ENCODE peak calls at places on chromosomes 6 and 20, in eight cellular contexts. One of them, this sample, is unnamed.

GRCh38 chr6:44202332-44202971 is 14.3 kb upstream of the MYMX start:
- DNase-seq in Kasumi-1: no peak
- DNase-seq in stimulated activated CD4-positive, alpha-beta T cell treated with anti-CD3 and anti-CD28 coated beads, Interleukin-2, amount 100 ng/mL, for 4 hours: no peak
- DNase-seq in HEK293T: no peak
- DNase-seq in NCI-H1092: no peak
- DNase-seq in left cardiac atrium: no peak
- DNase-seq in activated CD4-positive, alpha-beta memory T cell treated with anti-CD3 and anti-CD28 coated beads, Interleukin-2, amount 10 ng/mL, durations not matched to agents 7 days and 5 days: no peak
- DNase-seq in NCI-H774: no peak
- DNase-seq in this sample: no peak

GRCh38 chr6:44630125-44631028 is 242.9 kb downstream of the CDC5L start:
- DNase-seq in activated CD4-positive, alpha-beta memory T cell treated with anti-CD3 and anti-CD28 coated beads, Interleukin-2, amount 10 ng/mL, durations not matched to agents 7 days and 5 days: peak
- DNase-seq in Kasumi-1: peak
- DNase-seq in stimulated activated CD4-positive, alpha-beta T cell treated with anti-CD3 and anti-CD28 coated beads, Interleukin-2, amount 100 ng/mL, for 4 hours: no peak
- DNase-seq in HEK293T: peak
- DNase-seq in left cardiac atrium: peak
- DNase-seq in NCI-H1092: no peak
- DNase-seq in NCI-H774: peak
- DNase-seq in this sample: peak

GRCh38 chr6:125869427-125869826 is 78.7 kb downstream of the NCOA7 start:
- DNase-seq in NCI-H1092: no peak
- DNase-seq in HEK293T: no peak
- DNase-seq in activated CD4-positive, alpha-beta memory T cell treated with anti-CD3 and anti-CD28 coated beads, Interleukin-2, amount 10 ng/mL, durations not matched to agents 7 days and 5 days: no peak
- DNase-seq in left cardiac atrium: peak
- DNase-seq in stimulated activated CD4-positive, alpha-beta T cell treated with anti-CD3 and anti-CD28 coated beads, Interleukin-2, amount 100 ng/mL, for 4 hours: no peak
- DNase-seq in NCI-H774: no peak
- DNase-seq in Kasumi-1: no peak
- DNase-seq in this sample: peak

GRCh38 chr6:1538348-1538747 is 71.4 kb upstream of the FOXC1 start:
- DNase-seq in left cardiac atrium: no peak
- DNase-seq in stimulated activated CD4-positive, alpha-beta T cell treated with anti-CD3 and anti-CD28 coated beads, Interleukin-2, amount 100 ng/mL, for 4 hours: no peak
- DNase-seq in Kasumi-1: no peak
- DNase-seq in NCI-H1092: no peak
- DNase-seq in activated CD4-positive, alpha-beta memory T cell treated with anti-CD3 and anti-CD28 coated beads, Interleukin-2, amount 10 ng/mL, durations not matched to agents 7 days and 5 days: no peak
- DNase-seq in NCI-H774: no peak
- DNase-seq in HEK293T: no peak
- DNase-seq in this sample: no peak

GRCh38 chr6:167866642-167867041 is 39.9 kb downstream of the AFDN start:
- DNase-seq in NCI-H774: no peak
- DNase-seq in Kasumi-1: no peak
- DNase-seq in NCI-H1092: no peak
- DNase-seq in left cardiac atrium: no peak
- DNase-seq in stimulated activated CD4-positive, alpha-beta T cell treated with anti-CD3 and anti-CD28 coated beads, Interleukin-2, amount 100 ng/mL, for 4 hours: no peak
- DNase-seq in HEK293T: no peak
- DNase-seq in activated CD4-positive, alpha-beta memory T cell treated with anti-CD3 and anti-CD28 coated beads, Interleukin-2, amount 10 ng/mL, durations not matched to agents 7 days and 5 days: no peak
- DNase-seq in this sample: no peak

GRCh38 chr6:34436803-34437643 is 11.2 kb upstream of the RPS10 start:
- DNase-seq in NCI-H1092: no peak
- DNase-seq in stimulated activated CD4-positive, alpha-beta T cell treated with anti-CD3 and anti-CD28 coated beads, Interleukin-2, amount 100 ng/mL, for 4 hours: no peak
- DNase-seq in activated CD4-positive, alpha-beta memory T cell treated with anti-CD3 and anti-CD28 coated beads, Interleukin-2, amount 10 ng/mL, durations not matched to agents 7 days and 5 days: no peak
- DNase-seq in HEK293T: no peak
- DNase-seq in NCI-H774: no peak
- DNase-seq in Kasumi-1: no peak
- DNase-seq in left cardiac atrium: no peak
- DNase-seq in this sample: no peak

GRCh38 chr6:111846511-111847409 is 26.5 kb downstream of the FYN start:
- DNase-seq in stimulated activated CD4-positive, alpha-beta T cell treated with anti-CD3 and anti-CD28 coated beads, Interleukin-2, amount 100 ng/mL, for 4 hours: peak
- DNase-seq in NCI-H774: no peak
- DNase-seq in HEK293T: no peak
- DNase-seq in left cardiac atrium: peak
- DNase-seq in Kasumi-1: no peak
- DNase-seq in activated CD4-positive, alpha-beta memory T cell treated with anti-CD3 and anti-CD28 coated beads, Interleukin-2, amount 10 ng/mL, durations not matched to agents 7 days and 5 days: no peak
- DNase-seq in NCI-H1092: no peak
- DNase-seq in this sample: peak

GRCh38 chr6:2209226-2209809 is 36.1 kb downstream of the GMDS start:
- DNase-seq in stimulated activated CD4-positive, alpha-beta T cell treated with anti-CD3 and anti-CD28 coated beads, Interleukin-2, amount 100 ng/mL, for 4 hours: no peak
- DNase-seq in NCI-H774: peak
- DNase-seq in left cardiac atrium: no peak
- DNase-seq in NCI-H1092: no peak
- DNase-seq in Kasumi-1: no peak
- DNase-seq in activated CD4-positive, alpha-beta memory T cell treated with anti-CD3 and anti-CD28 coated beads, Interleukin-2, amount 10 ng/mL, durations not matched to agents 7 days and 5 days: peak
- DNase-seq in HEK293T: peak
- DNase-seq in this sample: no peak

GRCh38 chr20:34010405-34010895 is 16.7 kb downstream of the RALY start:
- DNase-seq in stimulated activated CD4-positive, alpha-beta T cell treated with anti-CD3 and anti-CD28 coated beads, Interleukin-2, amount 100 ng/mL, for 4 hours: no peak
- DNase-seq in HEK293T: no peak
- DNase-seq in activated CD4-positive, alpha-beta memory T cell treated with anti-CD3 and anti-CD28 coated beads, Interleukin-2, amount 10 ng/mL, durations not matched to agents 7 days and 5 days: no peak
- DNase-seq in NCI-H1092: no peak
- DNase-seq in NCI-H774: no peak
- DNase-seq in left cardiac atrium: no peak
- DNase-seq in Kasumi-1: peak
- DNase-seq in this sample: no peak

GRCh38 chr20:4065405-4065841 is 50.1 kb upstream of the RNF24 start:
- DNase-seq in left cardiac atrium: no peak
- DNase-seq in NCI-H1092: no peak
- DNase-seq in Kasumi-1: no peak
- DNase-seq in NCI-H774: no peak
- DNase-seq in activated CD4-positive, alpha-beta memory T cell treated with anti-CD3 and anti-CD28 coated beads, Interleukin-2, amount 10 ng/mL, durations not matched to agents 7 days and 5 days: no peak
- DNase-seq in stimulated activated CD4-positive, alpha-beta T cell treated with anti-CD3 and anti-CD28 coated beads, Interleukin-2, amount 100 ng/mL, for 4 hours: no peak
- DNase-seq in HEK293T: no peak
- DNase-seq in this sample: no peak

GRCh38 chr6:14944593-14944992 is 301.3 kb upstream of the JARID2 start:
- DNase-seq in HEK293T: no peak
- DNase-seq in stimulated activated CD4-positive, alpha-beta T cell treated with anti-CD3 and anti-CD28 coated beads, Interleukin-2, amount 100 ng/mL, for 4 hours: no peak
- DNase-seq in activated CD4-positive, alpha-beta memory T cell treated with anti-CD3 and anti-CD28 coated beads, Interleukin-2, amount 10 ng/mL, durations not matched to agents 7 days and 5 days: no peak
- DNase-seq in left cardiac atrium: no peak
- DNase-seq in NCI-H1092: no peak
- DNase-seq in NCI-H774: no peak
- DNase-seq in Kasumi-1: no peak
- DNase-seq in this sample: no peak

GRCh38 chr20:46229478-46229877 is 78.8 kb downstream of the CDH22 start:
- DNase-seq in stimulated activated CD4-positive, alpha-beta T cell treated with anti-CD3 and anti-CD28 coated beads, Interleukin-2, amount 100 ng/mL, for 4 hours: no peak
- DNase-seq in NCI-H1092: no peak
- DNase-seq in activated CD4-positive, alpha-beta memory T cell treated with anti-CD3 and anti-CD28 coated beads, Interleukin-2, amount 10 ng/mL, durations not matched to agents 7 days and 5 days: no peak
- DNase-seq in HEK293T: no peak
- DNase-seq in left cardiac atrium: no peak
- DNase-seq in Kasumi-1: peak
- DNase-seq in NCI-H774: no peak
- DNase-seq in this sample: no peak

GRCh38 chr6:17233531-17233930 is 47.6 kb upstream of the RBM24 start:
- DNase-seq in left cardiac atrium: no peak
- DNase-seq in Kasumi-1: no peak
- DNase-seq in stimulated activated CD4-positive, alpha-beta T cell treated with anti-CD3 and anti-CD28 coated beads, Interleukin-2, amount 100 ng/mL, for 4 hours: no peak
- DNase-seq in HEK293T: no peak
- DNase-seq in NCI-H774: no peak
- DNase-seq in activated CD4-positive, alpha-beta memory T cell treated with anti-CD3 and anti-CD28 coated beads, Interleukin-2, amount 10 ng/mL, durations not matched to agents 7 days and 5 days: no peak
- DNase-seq in NCI-H1092: no peak
- DNase-seq in this sample: no peak

GRCh38 chr6:51648236-51648635 is 439.2 kb downstream of the PKHD1 start:
- DNase-seq in activated CD4-positive, alpha-beta memory T cell treated with anti-CD3 and anti-CD28 coated beads, Interleukin-2, amount 10 ng/mL, durations not matched to agents 7 days and 5 days: no peak
- DNase-seq in NCI-H774: no peak
- DNase-seq in Kasumi-1: no peak
- DNase-seq in HEK293T: no peak
- DNase-seq in left cardiac atrium: no peak
- DNase-seq in NCI-H1092: no peak
- DNase-seq in stimulated activated CD4-positive, alpha-beta T cell treated with anti-CD3 and anti-CD28 coated beads, Interleukin-2, amount 100 ng/mL, for 4 hours: no peak
- DNase-seq in this sample: no peak

GRCh38 chr6:73264446-73264845 is 1.4 kb upstream of the KHDC1 start:
- DNase-seq in left cardiac atrium: no peak
- DNase-seq in NCI-H774: no peak
- DNase-seq in NCI-H1092: no peak
- DNase-seq in HEK293T: no peak
- DNase-seq in stimulated activated CD4-positive, alpha-beta T cell treated with anti-CD3 and anti-CD28 coated beads, Interleukin-2, amount 100 ng/mL, for 4 hours: no peak
- DNase-seq in activated CD4-positive, alpha-beta memory T cell treated with anti-CD3 and anti-CD28 coated beads, Interleukin-2, amount 10 ng/mL, durations not matched to agents 7 days and 5 days: no peak
- DNase-seq in Kasumi-1: no peak
- DNase-seq in this sample: no peak

GRCh38 chr20:2103454-2104153 is 2.0 kb downstream of the STK35 start:
- DNase-seq in NCI-H774: no peak
- DNase-seq in stimulated activated CD4-positive, alpha-beta T cell treated with anti-CD3 and anti-CD28 coated beads, Interleukin-2, amount 100 ng/mL, for 4 hours: no peak
- DNase-seq in activated CD4-positive, alpha-beta memory T cell treated with anti-CD3 and anti-CD28 coated beads, Interleukin-2, amount 10 ng/mL, durations not matched to agents 7 days and 5 days: no peak
- DNase-seq in HEK293T: no peak
- DNase-seq in left cardiac atrium: no peak
- DNase-seq in Kasumi-1: no peak
- DNase-seq in NCI-H1092: no peak
- DNase-seq in this sample: no peak

GRCh38 chr6:152240983-152241766 is 396.0 kb downstream of the SYNE1 start:
- DNase-seq in activated CD4-positive, alpha-beta memory T cell treated with anti-CD3 and anti-CD28 coated beads, Interleukin-2, amount 10 ng/mL, durations not matched to agents 7 days and 5 days: no peak
- DNase-seq in stimulated activated CD4-positive, alpha-beta T cell treated with anti-CD3 and anti-CD28 coated beads, Interleukin-2, amount 100 ng/mL, for 4 hours: no peak
- DNase-seq in Kasumi-1: no peak
- DNase-seq in left cardiac atrium: no peak
- DNase-seq in HEK293T: no peak
- DNase-seq in NCI-H1092: no peak
- DNase-seq in NCI-H774: no peak
- DNase-seq in this sample: no peak

GRCh38 chr6:28425942-28426541 is 17.2 kb downstream of the ZSCAN23 start:
- DNase-seq in left cardiac atrium: no peak
- DNase-seq in HEK293T: no peak
- DNase-seq in activated CD4-positive, alpha-beta memory T cell treated with anti-CD3 and anti-CD28 coated beads, Interleukin-2, amount 10 ng/mL, durations not matched to agents 7 days and 5 days: no peak
- DNase-seq in NCI-H774: no peak
- DNase-seq in stimulated activated CD4-positive, alpha-beta T cell treated with anti-CD3 and anti-CD28 coated beads, Interleukin-2, amount 100 ng/mL, for 4 hours: no peak
- DNase-seq in NCI-H1092: no peak
- DNase-seq in Kasumi-1: no peak
- DNase-seq in this sample: no peak

GRCh38 chr6:157144861-157145260 is 178.5 kb downstream of the TMEM242 start:
- DNase-seq in Kasumi-1: no peak
- DNase-seq in activated CD4-positive, alpha-beta memory T cell treated with anti-CD3 and anti-CD28 coated beads, Interleukin-2, amount 10 ng/mL, durations not matched to agents 7 days and 5 days: no peak
- DNase-seq in NCI-H1092: no peak
- DNase-seq in stimulated activated CD4-positive, alpha-beta T cell treated with anti-CD3 and anti-CD28 coated beads, Interleukin-2, amount 100 ng/mL, for 4 hours: no peak
- DNase-seq in left cardiac atrium: no peak
- DNase-seq in NCI-H774: no peak
- DNase-seq in HEK293T: no peak
- DNase-seq in this sample: no peak

GRCh38 chr6:115838763-115839401 is 221.8 kb downstream of the FRK start:
- DNase-seq in NCI-H774: no peak
- DNase-seq in NCI-H1092: no peak
- DNase-seq in left cardiac atrium: no peak
- DNase-seq in activated CD4-positive, alpha-beta memory T cell treated with anti-CD3 and anti-CD28 coated beads, Interleukin-2, amount 10 ng/mL, durations not matched to agents 7 days and 5 days: no peak
- DNase-seq in HEK293T: peak
- DNase-seq in stimulated activated CD4-positive, alpha-beta T cell treated with anti-CD3 and anti-CD28 coated beads, Interleukin-2, amount 100 ng/mL, for 4 hours: no peak
- DNase-seq in Kasumi-1: peak
- DNase-seq in this sample: peak

GRCh38 chr6:158413814-158414563 is 101.7 kb downstream of the TULP4 start:
- DNase-seq in NCI-H774: no peak
- DNase-seq in Kasumi-1: no peak
- DNase-seq in left cardiac atrium: no peak
- DNase-seq in activated CD4-positive, alpha-beta memory T cell treated with anti-CD3 and anti-CD28 coated beads, Interleukin-2, amount 10 ng/mL, durations not matched to agents 7 days and 5 days: no peak
- DNase-seq in HEK293T: no peak
- DNase-seq in stimulated activated CD4-positive, alpha-beta T cell treated with anti-CD3 and anti-CD28 coated beads, Interleukin-2, amount 100 ng/mL, for 4 hours: no peak
- DNase-seq in NCI-H1092: no peak
- DNase-seq in this sample: no peak

GRCh38 chr6:15247750-15248450 is 2.0 kb downstream of the JARID2 start:
- DNase-seq in HEK293T: peak
- DNase-seq in NCI-H774: no peak
- DNase-seq in Kasumi-1: peak
- DNase-seq in left cardiac atrium: peak
- DNase-seq in stimulated activated CD4-positive, alpha-beta T cell treated with anti-CD3 and anti-CD28 coated beads, Interleukin-2, amount 100 ng/mL, for 4 hours: peak
- DNase-seq in activated CD4-positive, alpha-beta memory T cell treated with anti-CD3 and anti-CD28 coated beads, Interleukin-2, amount 10 ng/mL, durations not matched to agents 7 days and 5 days: peak
- DNase-seq in NCI-H1092: no peak
- DNase-seq in this sample: peak

GRCh38 chr6:100876251-100876650 is 4.9 kb downstream of the ASCC3 start:
- DNase-seq in NCI-H774: no peak
- DNase-seq in Kasumi-1: no peak
- DNase-seq in activated CD4-positive, alpha-beta memory T cell treated with anti-CD3 and anti-CD28 coated beads, Interleukin-2, amount 10 ng/mL, durations not matched to agents 7 days and 5 days: no peak
- DNase-seq in HEK293T: no peak
- DNase-seq in NCI-H1092: no peak
- DNase-seq in left cardiac atrium: no peak
- DNase-seq in stimulated activated CD4-positive, alpha-beta T cell treated with anti-CD3 and anti-CD28 coated beads, Interleukin-2, amount 100 ng/mL, for 4 hours: no peak
- DNase-seq in this sample: no peak

GRCh38 chr20:48760403-48760889 is 67.4 kb downstream of the PREX1 start:
- DNase-seq in NCI-H1092: no peak
- DNase-seq in HEK293T: no peak
- DNase-seq in stimulated activated CD4-positive, alpha-beta T cell treated with anti-CD3 and anti-CD28 coated beads, Interleukin-2, amount 100 ng/mL, for 4 hours: peak
- DNase-seq in NCI-H774: no peak
- DNase-seq in Kasumi-1: peak
- DNase-seq in left cardiac atrium: no peak
- DNase-seq in activated CD4-positive, alpha-beta memory T cell treated with anti-CD3 and anti-CD28 coated beads, Interleukin-2, amount 10 ng/mL, durations not matched to agents 7 days and 5 days: peak
- DNase-seq in this sample: no peak

GRCh38 chr6:169848946-169849345 is 97.5 kb downstream of the ERMARD start:
- DNase-seq in left cardiac atrium: no peak
- DNase-seq in NCI-H774: no peak
- DNase-seq in Kasumi-1: no peak
- DNase-seq in NCI-H1092: no peak
- DNase-seq in activated CD4-positive, alpha-beta memory T cell treated with anti-CD3 and anti-CD28 coated beads, Interleukin-2, amount 10 ng/mL, durations not matched to agents 7 days and 5 days: no peak
- DNase-seq in stimulated activated CD4-positive, alpha-beta T cell treated with anti-CD3 and anti-CD28 coated beads, Interleukin-2, amount 100 ng/mL, for 4 hours: no peak
- DNase-seq in HEK293T: no peak
- DNase-seq in this sample: peak

GRCh38 chr20:51158226-51158625 is 135.3 kb upstream of the KCNG1 start:
- DNase-seq in stimulated activated CD4-positive, alpha-beta T cell treated with anti-CD3 and anti-CD28 coated beads, Interleukin-2, amount 100 ng/mL, for 4 hours: no peak
- DNase-seq in NCI-H774: no peak
- DNase-seq in NCI-H1092: no peak
- DNase-seq in HEK293T: no peak
- DNase-seq in left cardiac atrium: no peak
- DNase-seq in Kasumi-1: no peak
- DNase-seq in activated CD4-positive, alpha-beta memory T cell treated with anti-CD3 and anti-CD28 coated beads, Interleukin-2, amount 10 ng/mL, durations not matched to agents 7 days and 5 days: no peak
- DNase-seq in this sample: no peak

GRCh38 chr6:167649486-167649885 is 177.2 kb upstream of the AFDN start:
- DNase-seq in Kasumi-1: no peak
- DNase-seq in NCI-H1092: no peak
- DNase-seq in activated CD4-positive, alpha-beta memory T cell treated with anti-CD3 and anti-CD28 coated beads, Interleukin-2, amount 10 ng/mL, durations not matched to agents 7 days and 5 days: no peak
- DNase-seq in stimulated activated CD4-positive, alpha-beta T cell treated with anti-CD3 and anti-CD28 coated beads, Interleukin-2, amount 100 ng/mL, for 4 hours: no peak
- DNase-seq in left cardiac atrium: no peak
- DNase-seq in NCI-H774: no peak
- DNase-seq in HEK293T: no peak
- DNase-seq in this sample: peak

GRCh38 chr20:61448396-61448795 is 196.3 kb downstream of the CDH4 start:
- DNase-seq in HEK293T: no peak
- DNase-seq in Kasumi-1: no peak
- DNase-seq in activated CD4-positive, alpha-beta memory T cell treated with anti-CD3 and anti-CD28 coated beads, Interleukin-2, amount 10 ng/mL, durations not matched to agents 7 days and 5 days: no peak
- DNase-seq in NCI-H774: no peak
- DNase-seq in NCI-H1092: no peak
- DNase-seq in left cardiac atrium: no peak
- DNase-seq in stimulated activated CD4-positive, alpha-beta T cell treated with anti-CD3 and anti-CD28 coated beads, Interleukin-2, amount 100 ng/mL, for 4 hours: no peak
- DNase-seq in this sample: no peak

GRCh38 chr20:25738198-25738597 is 41.5 kb upstream of the ZNF337 start:
- DNase-seq in left cardiac atrium: no peak
- DNase-seq in NCI-H1092: no peak
- DNase-seq in activated CD4-positive, alpha-beta memory T cell treated with anti-CD3 and anti-CD28 coated beads, Interleukin-2, amount 10 ng/mL, durations not matched to agents 7 days and 5 days: no peak
- DNase-seq in Kasumi-1: no peak
- DNase-seq in NCI-H774: no peak
- DNase-seq in stimulated activated CD4-positive, alpha-beta T cell treated with anti-CD3 and anti-CD28 coated beads, Interleukin-2, amount 100 ng/mL, for 4 hours: no peak
- DNase-seq in HEK293T: no peak
- DNase-seq in this sample: no peak

GRCh38 chr20:17641520-17641964 is 40.5 kb downstream of the RRBP1 start:
- DNase-seq in NCI-H1092: no peak
- DNase-seq in Kasumi-1: no peak
- DNase-seq in activated CD4-positive, alpha-beta memory T cell treated with anti-CD3 and anti-CD28 coated beads, Interleukin-2, amount 10 ng/mL, durations not matched to agents 7 days and 5 days: no peak
- DNase-seq in HEK293T: no peak
- DNase-seq in stimulated activated CD4-positive, alpha-beta T cell treated with anti-CD3 and anti-CD28 coated beads, Interleukin-2, amount 100 ng/mL, for 4 hours: no peak
- DNase-seq in NCI-H774: no peak
- DNase-seq in left cardiac atrium: no peak
- DNase-seq in this sample: peak

GRCh38 chr6:142153230-142153629 is 6.2 kb downstream of the VTA1 start:
- DNase-seq in NCI-H774: no peak
- DNase-seq in stimulated activated CD4-positive, alpha-beta T cell treated with anti-CD3 and anti-CD28 coated beads, Interleukin-2, amount 100 ng/mL, for 4 hours: no peak
- DNase-seq in Kasumi-1: no peak
- DNase-seq in HEK293T: no peak
- DNase-seq in activated CD4-positive, alpha-beta memory T cell treated with anti-CD3 and anti-CD28 coated beads, Interleukin-2, amount 10 ng/mL, durations not matched to agents 7 days and 5 days: no peak
- DNase-seq in left cardiac atrium: no peak
- DNase-seq in NCI-H1092: no peak
- DNase-seq in this sample: no peak

GRCh38 chr20:58647814-58648501 is 3.1 kb upstream of the STX16 start:
- DNase-seq in activated CD4-positive, alpha-beta memory T cell treated with anti-CD3 and anti-CD28 coated beads, Interleukin-2, amount 10 ng/mL, durations not matched to agents 7 days and 5 days: no peak
- DNase-seq in HEK293T: no peak
- DNase-seq in Kasumi-1: no peak
- DNase-seq in NCI-H1092: no peak
- DNase-seq in NCI-H774: no peak
- DNase-seq in stimulated activated CD4-positive, alpha-beta T cell treated with anti-CD3 and anti-CD28 coated beads, Interleukin-2, amount 100 ng/mL, for 4 hours: no peak
- DNase-seq in left cardiac atrium: no peak
- DNase-seq in this sample: no peak

GRCh38 chr20:24910461-24910860 is 38.6 kb upstream of the CST7 start:
- DNase-seq in HEK293T: no peak
- DNase-seq in stimulated activated CD4-positive, alpha-beta T cell treated with anti-CD3 and anti-CD28 coated beads, Interleukin-2, amount 100 ng/mL, for 4 hours: no peak
- DNase-seq in NCI-H774: no peak
- DNase-seq in left cardiac atrium: no peak
- DNase-seq in activated CD4-positive, alpha-beta memory T cell treated with anti-CD3 and anti-CD28 coated beads, Interleukin-2, amount 10 ng/mL, durations not matched to agents 7 days and 5 days: peak
- DNase-seq in NCI-H1092: no peak
- DNase-seq in Kasumi-1: no peak
- DNase-seq in this sample: no peak